ENCODE peak calls at places on chromosomes 2 and 18, in eight cellular contexts. Y, K, G, X, L, E, H and T are unnamed samples.

GRCh38 chr2:136407113-136407951 is 289.4 kb upstream of the CXCR4 start:
- DNase-seq in K (no peak), G (no peak), L (no peak), E (no peak), H (no peak), X (no peak), Y (no peak), T (no peak)

GRCh38 chr18:44737623-44738022 is 56.9 kb downstream of the SETBP1 start:
- DNase-seq in K (no peak), Y (no peak), G (no peak), H (no peak), X (no peak), E (no peak), L (peak), T (no peak)

GRCh38 chr2:36433311-36434217 is 78.0 kb downstream of the CRIM1 start:
- DNase-seq in L (peak), E (no peak), X (peak), H (peak), K (no peak), G (no peak), Y (no peak), T (no peak)

GRCh38 chr2:237337586-237337985 is 76.4 kb downstream of the COL6A3 start:
- DNase-seq in H (no peak), K (no peak), L (no peak), Y (no peak), G (no peak), E (no peak), X (no peak), T (no peak)

GRCh38 chr18:71105078-71105819 is 816.4 kb downstream of the SOCS6 start:
- DNase-seq in H (peak), L (no peak), Y (no peak), K (no peak), X (no peak), E (no peak), G (no peak), T (no peak)

GRCh38 chr18:23776306-23776705 is 87.1 kb downstream of the LAMA3 start:
- DNase-seq in H (no peak), Y (no peak), G (no peak), X (no peak), L (no peak), K (no peak), E (no peak), T (no peak)

GRCh38 chr2:228522977-228523376 is 341.5 kb upstream of the SPHKAP start:
- DNase-seq in G (no peak), E (no peak), L (no peak), K (no peak), Y (no peak), X (no peak), H (no peak), T (no peak)

GRCh38 chr2:56571074-56571473 is 387.3 kb downstream of the CCDC85A start:
- DNase-seq in G (no peak), H (no peak), X (no peak), K (no peak), E (no peak), Y (no peak), L (no peak), T (no peak)

GRCh38 chr18:43271593-43272432 is 5.5 kb downstream of the SYT4 start:
- DNase-seq in X (peak), Y (no peak), K (peak), E (no peak), L (no peak), H (peak), G (peak), T (peak)

GRCh38 chr18:55858661-55859111 is 270.7 kb upstream of the TCF4 start:
- DNase-seq in Y (no peak), L (no peak), G (no peak), E (no peak), K (no peak), H (peak), X (no peak), T (no peak)

GRCh38 chr18:31679133-31679731 is 5.1 kb downstream of the B4GALT6 start:
- DNase-seq in H (peak), G (peak), Y (no peak), K (no peak), E (no peak), L (no peak), X (peak), T (no peak)

GRCh38 chr18:49884959-49885358 is 71.6 kb upstream of the ACAA2 start:
- DNase-seq in G (no peak), L (no peak), E (no peak), K (no peak), Y (no peak), H (peak), X (no peak), T (no peak)

GRCh38 chr18:75244336-75244735 is 33.7 kb downstream of the TSHZ1 start:
- DNase-seq in K (peak), X (peak), G (no peak), L (no peak), E (no peak), H (no peak), Y (no peak), T (peak)

GRCh38 chr2:191401287-191401686 is 156.1 kb downstream of the MYO1B start:
- DNase-seq in G (no peak), E (no peak), Y (no peak), L (no peak), K (peak), H (peak), X (no peak), T (no peak)

GRCh38 chr2:1599301-1600085 is 144.8 kb downstream of the PXDN start:
- DNase-seq in H (no peak), K (no peak), Y (peak), L (no peak), X (no peak), G (no peak), E (peak), T (peak)

GRCh38 chr2:234292205-234292954 is 204.5 kb downstream of the ARL4C start:
- DNase-seq in H (peak), K (no peak), E (no peak), X (no peak), G (no peak), L (no peak), Y (no peak), T (no peak)

GRCh38 chr2:212528106-212528856 is 10.3 kb downstream of the ERBB4 start:
- DNase-seq in Y (no peak), L (no peak), H (no peak), K (peak), G (no peak), X (no peak), E (no peak), T (no peak)

GRCh38 chr2:71166812-71167211 is 36.4 kb downstream of the MPHOSPH10 start:
- DNase-seq in G (no peak), Y (no peak), L (no peak), H (peak), E (no peak), X (no peak), K (no peak), T (no peak)

GRCh38 chr2:215794829-215795546 is 218.4 kb downstream of the MREG start:
- DNase-seq in E (no peak), H (no peak), G (no peak), X (no peak), Y (no peak), L (no peak), K (peak), T (no peak)
- TF ChIP-seq CTCF in E (no peak), H (no peak), G (no peak), X (no peak), Y (no peak), L (no peak), K (peak), T (peak)

GRCh38 chr2:50732796-50733195 is 299.1 kb downstream of the NRXN1 start:
- DNase-seq in Y (no peak), G (no peak), L (no peak), X (no peak), H (peak), K (no peak), E (no peak), T (no peak)

GRCh38 chr2:50724837-50725236 is 307.1 kb downstream of the NRXN1 start:
- DNase-seq in G (no peak), X (no peak), L (no peak), H (no peak), Y (no peak), K (no peak), E (no peak), T (no peak)

GRCh38 chr2:50726186-50726585 is 305.7 kb downstream of the NRXN1 start:
- DNase-seq in E (no peak), G (no peak), L (no peak), Y (peak), X (no peak), K (no peak), H (no peak), T (no peak)

GRCh38 chr2:50727940-50728339 is 304.0 kb downstream of the NRXN1 start:
- DNase-seq in G (no peak), E (no peak), K (no peak), L (no peak), X (no peak), H (no peak), Y (no peak), T (no peak)

GRCh38 chr2:50729306-50730105 is 302.4 kb downstream of the NRXN1 start:
- DNase-seq in L (no peak), Y (no peak), E (no peak), G (no peak), H (no peak), X (no peak), K (no peak), T (no peak)
- H3K27ac ChIP-seq in L (no peak), Y (no peak), E (no peak), G (no peak), H (no peak), X (no peak), K (no peak), T (no peak)

GRCh38 chr2:11870584-11870983 is 124.2 kb downstream of the LPIN1 start:
- DNase-seq in G (no peak), K (no peak), X (no peak), H (no peak), Y (no peak), E (no peak), L (no peak), T (no peak)
- H3K4me3 ChIP-seq in G (no peak), K (no peak), X (no peak), H (no peak), Y (no peak), E (no peak), L (no peak), T (no peak)

GRCh38 chr2:64457518-64457917 is 3.6 kb downstream of the LGALSL start:
- DNase-seq in X (peak), H (no peak), Y (no peak), K (no peak), L (no peak), G (no peak), E (no peak), T (no peak)
- TF ChIP-seq CTCF in X (peak), H (no peak), Y (no peak), K (no peak), L (no peak), G (no peak), E (no peak), T (no peak)